ENCODE peak calls at places on chromosomes 7 and 10, in ten cellular contexts. One of them, this sample, is unnamed.

GRCh38 chr10:131575877-131576276 is 264.4 kb upstream of the TCERG1L start:
- DNase-seq in left ventricle myocardium inferior: no peak
- DNase-seq in cardiac fibroblast: no peak
- DNase-seq in GM12865: no peak
- DNase-seq in heart right ventricle: no peak
- DNase-seq in adrenal gland: no peak
- DNase-seq in AG09319: no peak
- DNase-seq in HFFc6: no peak
- DNase-seq in mucosa of descending colon: no peak
- DNase-seq in RWPE1: no peak
- DNase-seq in this sample: no peak

GRCh38 chr10:3067859-3068179 is 471 bp downstream of the PFKP start:
- DNase-seq in left ventricle myocardium inferior: no peak
- DNase-seq in cardiac fibroblast: no peak
- DNase-seq in GM12865: no peak
- DNase-seq in heart right ventricle: no peak
- DNase-seq in adrenal gland: no peak
- DNase-seq in AG09319: no peak
- DNase-seq in HFFc6: no peak
- DNase-seq in mucosa of descending colon: no peak
- DNase-seq in RWPE1: no peak
- DNase-seq in this sample: no peak

GRCh38 chr7:84073476-84073875 is 121.1 kb downstream of the SEMA3A start:
- DNase-seq in left ventricle myocardium inferior: no peak
- DNase-seq in cardiac fibroblast: peak; percentile 62
- DNase-seq in GM12865: no peak
- DNase-seq in heart right ventricle: no peak
- DNase-seq in adrenal gland: no peak
- DNase-seq in AG09319: no peak
- DNase-seq in HFFc6: no peak
- DNase-seq in mucosa of descending colon: no peak
- DNase-seq in RWPE1: no peak
- DNase-seq in this sample: no peak

GRCh38 chr10:125023862-125024495 is 82.1 kb downstream of the ZRANB1 start:
- DNase-seq in left ventricle myocardium inferior: peak; percentile 80
- DNase-seq in cardiac fibroblast: no peak
- DNase-seq in GM12865: no peak
- DNase-seq in heart right ventricle: peak; percentile 76
- DNase-seq in adrenal gland: no peak
- DNase-seq in AG09319: no peak
- DNase-seq in HFFc6: no peak
- DNase-seq in mucosa of descending colon: peak; percentile 51
- DNase-seq in RWPE1: no peak
- DNase-seq in this sample: no peak

GRCh38 chr10:102781089-102781920 is 37.6 kb downstream of the WBP1L start:
- DNase-seq in left ventricle myocardium inferior: no peak
- DNase-seq in cardiac fibroblast: peak; percentile 69
- DNase-seq in GM12865: no peak
- DNase-seq in heart right ventricle: no peak
- DNase-seq in adrenal gland: no peak
- DNase-seq in AG09319: no peak
- DNase-seq in HFFc6: no peak
- DNase-seq in mucosa of descending colon: no peak
- DNase-seq in RWPE1: no peak
- DNase-seq in this sample: no peak

GRCh38 chr10:119680050-119680449 is 28.9 kb downstream of the BAG3 start:
- DNase-seq in left ventricle myocardium inferior: no peak
- DNase-seq in cardiac fibroblast: peak; percentile 81
- DNase-seq in GM12865: no peak
- DNase-seq in heart right ventricle: no peak
- DNase-seq in adrenal gland: no peak
- DNase-seq in AG09319: no peak
- DNase-seq in HFFc6: peak; percentile 84
- DNase-seq in mucosa of descending colon: no peak
- DNase-seq in RWPE1: peak; percentile 97
- DNase-seq in this sample: no peak

GRCh38 chr7:5557920-5558401 is 134.3 kb upstream of the TNRC18 start:
- DNase-seq in left ventricle myocardium inferior: peak; percentile 85
- DNase-seq in cardiac fibroblast: peak; percentile 57
- DNase-seq in GM12865: peak; percentile 82
- DNase-seq in heart right ventricle: peak; percentile 76
- DNase-seq in adrenal gland: peak; percentile 93
- DNase-seq in AG09319: no peak
- DNase-seq in HFFc6: no peak
- DNase-seq in mucosa of descending colon: peak; percentile 70
- DNase-seq in RWPE1: peak; percentile 65
- DNase-seq in this sample: no peak

GRCh38 chr7:101918426-101918825 is 101.0 kb downstream of the CUX1 start:
- DNase-seq in left ventricle myocardium inferior: no peak
- DNase-seq in cardiac fibroblast: no peak
- DNase-seq in GM12865: no peak
- DNase-seq in heart right ventricle: no peak
- DNase-seq in adrenal gland: no peak
- DNase-seq in AG09319: no peak
- DNase-seq in HFFc6: no peak
- DNase-seq in mucosa of descending colon: no peak
- DNase-seq in RWPE1: no peak
- DNase-seq in this sample: no peak

GRCh38 chr7:47322731-47323130 is 259.2 kb downstream of the TNS3 start:
- DNase-seq in left ventricle myocardium inferior: no peak
- DNase-seq in cardiac fibroblast: no peak
- DNase-seq in GM12865: no peak
- DNase-seq in heart right ventricle: no peak
- DNase-seq in adrenal gland: no peak
- DNase-seq in AG09319: no peak
- DNase-seq in HFFc6: no peak
- DNase-seq in mucosa of descending colon: no peak
- DNase-seq in RWPE1: no peak
- DNase-seq in this sample: no peak

DNA sequence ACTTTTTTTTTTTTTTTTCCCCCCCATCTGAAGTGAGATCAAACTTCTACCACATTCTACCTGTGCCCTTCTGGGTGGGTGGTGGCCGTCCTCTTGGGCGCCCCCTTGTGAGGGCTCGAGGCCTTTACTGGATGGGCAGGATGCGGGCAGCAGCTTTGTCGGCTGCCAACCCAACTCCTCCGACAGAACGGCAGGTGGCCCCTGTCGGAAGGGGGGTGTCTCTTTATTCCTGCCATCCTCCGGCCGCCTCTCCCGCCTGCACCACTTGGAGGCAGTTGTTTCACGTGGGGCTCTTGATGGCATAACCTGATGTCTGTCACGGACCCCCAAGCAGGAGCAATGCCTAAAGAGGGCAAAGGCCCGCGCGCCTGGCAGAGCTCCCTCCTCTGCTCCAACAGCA is 31.0 kb downstream of the AMZ1 start:
- DNase-seq in left ventricle myocardium inferior: no peak
- DNase-seq in cardiac fibroblast: no peak
- DNase-seq in GM12865: peak; percentile 55
- DNase-seq in heart right ventricle: no peak
- DNase-seq in adrenal gland: no peak
- DNase-seq in AG09319: no peak
- DNase-seq in HFFc6: no peak
- DNase-seq in mucosa of descending colon: peak; percentile 49
- DNase-seq in RWPE1: peak; percentile 43
- DNase-seq in this sample: peak; percentile 68
- TF ChIP-seq CTCF in left ventricle myocardium inferior: peak; percentile 44
- TF ChIP-seq CTCF in cardiac fibroblast: peak; percentile 30
- TF ChIP-seq CTCF in GM12865: peak; percentile 64
- TF ChIP-seq CTCF in heart right ventricle: peak; percentile 28
- TF ChIP-seq CTCF in adrenal gland: peak; percentile 34
- TF ChIP-seq CTCF in AG09319: peak; percentile 21
- TF ChIP-seq CTCF in HFFc6: peak; percentile 74
- TF ChIP-seq CTCF in mucosa of descending colon: no peak
- TF ChIP-seq CTCF in RWPE1: peak; percentile 57
- TF ChIP-seq CTCF in this sample: peak; percentile 57

DNA sequence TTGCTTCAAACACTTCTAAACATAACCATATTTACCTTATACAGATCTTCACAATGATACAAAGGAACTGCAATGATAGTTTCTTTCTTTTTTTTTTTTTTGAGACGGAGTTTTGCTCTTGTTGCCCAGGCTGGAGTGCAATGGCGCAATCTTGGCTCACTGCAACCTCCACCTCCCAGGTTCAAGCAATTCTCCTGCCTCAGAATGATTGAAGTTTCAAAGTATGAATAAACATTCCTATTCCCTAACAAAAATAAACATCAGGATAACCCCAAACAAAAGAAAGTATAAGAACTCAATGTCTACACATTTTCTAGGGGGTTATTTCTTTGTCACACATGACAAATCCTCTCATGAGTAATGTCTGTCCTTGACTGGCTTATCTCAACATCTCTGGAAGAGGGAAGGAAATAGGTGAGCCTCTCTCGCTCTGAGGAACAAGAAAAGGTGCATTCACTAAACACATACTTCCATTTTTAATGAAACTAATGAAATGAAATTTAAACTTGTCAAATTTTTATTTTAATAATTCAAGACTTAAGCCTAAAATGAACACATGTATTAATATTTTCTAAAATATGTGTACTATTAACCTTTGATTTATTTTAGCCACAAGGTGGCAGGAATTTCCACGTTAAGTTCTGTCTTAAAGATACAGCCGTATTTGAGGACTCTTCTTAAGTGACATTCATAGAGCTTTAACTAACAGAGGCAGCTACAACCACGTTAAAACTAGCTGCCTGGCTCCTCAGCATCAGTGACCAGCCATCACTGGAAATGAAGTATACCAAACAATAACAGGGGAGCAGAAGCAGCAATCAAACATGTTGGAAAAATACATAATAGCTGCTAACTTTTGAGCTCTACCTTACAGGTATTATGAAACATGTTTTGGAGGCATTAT is 58.3 kb downstream of the MALSU1 start:
- DNase-seq in left ventricle myocardium inferior: no peak
- DNase-seq in cardiac fibroblast: peak; percentile 70
- DNase-seq in GM12865: peak; percentile 59
- DNase-seq in heart right ventricle: no peak
- DNase-seq in adrenal gland: no peak
- DNase-seq in AG09319: no peak
- DNase-seq in HFFc6: peak; percentile 42
- DNase-seq in mucosa of descending colon: no peak
- DNase-seq in RWPE1: peak; percentile 81
- DNase-seq in this sample: no peak
- TF ChIP-seq CTCF in left ventricle myocardium inferior: peak; percentile 30
- TF ChIP-seq CTCF in cardiac fibroblast: peak; percentile 27
- TF ChIP-seq CTCF in GM12865: peak; percentile 21
- TF ChIP-seq CTCF in heart right ventricle: no peak
- TF ChIP-seq CTCF in adrenal gland: no peak
- TF ChIP-seq CTCF in AG09319: peak; percentile 16
- TF ChIP-seq CTCF in HFFc6: peak; percentile 77
- TF ChIP-seq CTCF in mucosa of descending colon: no peak
- TF ChIP-seq CTCF in RWPE1: peak; percentile 64
- TF ChIP-seq CTCF in this sample: peak; percentile 60

GRCh38 chr7:90303241-90303640 is 17.9 kb downstream of the FAM237B start:
- DNase-seq in left ventricle myocardium inferior: no peak
- DNase-seq in cardiac fibroblast: peak; percentile 15
- DNase-seq in GM12865: no peak
- DNase-seq in heart right ventricle: no peak
- DNase-seq in adrenal gland: no peak
- DNase-seq in AG09319: no peak
- DNase-seq in HFFc6: no peak
- DNase-seq in mucosa of descending colon: no peak
- DNase-seq in RWPE1: no peak
- DNase-seq in this sample: no peak

GRCh38 chr7:90297118-90297517 is 24.0 kb downstream of the FAM237B start:
- DNase-seq in left ventricle myocardium inferior: no peak
- DNase-seq in cardiac fibroblast: no peak
- DNase-seq in GM12865: no peak
- DNase-seq in heart right ventricle: no peak
- DNase-seq in adrenal gland: no peak
- DNase-seq in AG09319: no peak
- DNase-seq in HFFc6: no peak
- DNase-seq in mucosa of descending colon: no peak
- DNase-seq in RWPE1: no peak
- DNase-seq in this sample: no peak

DNA sequence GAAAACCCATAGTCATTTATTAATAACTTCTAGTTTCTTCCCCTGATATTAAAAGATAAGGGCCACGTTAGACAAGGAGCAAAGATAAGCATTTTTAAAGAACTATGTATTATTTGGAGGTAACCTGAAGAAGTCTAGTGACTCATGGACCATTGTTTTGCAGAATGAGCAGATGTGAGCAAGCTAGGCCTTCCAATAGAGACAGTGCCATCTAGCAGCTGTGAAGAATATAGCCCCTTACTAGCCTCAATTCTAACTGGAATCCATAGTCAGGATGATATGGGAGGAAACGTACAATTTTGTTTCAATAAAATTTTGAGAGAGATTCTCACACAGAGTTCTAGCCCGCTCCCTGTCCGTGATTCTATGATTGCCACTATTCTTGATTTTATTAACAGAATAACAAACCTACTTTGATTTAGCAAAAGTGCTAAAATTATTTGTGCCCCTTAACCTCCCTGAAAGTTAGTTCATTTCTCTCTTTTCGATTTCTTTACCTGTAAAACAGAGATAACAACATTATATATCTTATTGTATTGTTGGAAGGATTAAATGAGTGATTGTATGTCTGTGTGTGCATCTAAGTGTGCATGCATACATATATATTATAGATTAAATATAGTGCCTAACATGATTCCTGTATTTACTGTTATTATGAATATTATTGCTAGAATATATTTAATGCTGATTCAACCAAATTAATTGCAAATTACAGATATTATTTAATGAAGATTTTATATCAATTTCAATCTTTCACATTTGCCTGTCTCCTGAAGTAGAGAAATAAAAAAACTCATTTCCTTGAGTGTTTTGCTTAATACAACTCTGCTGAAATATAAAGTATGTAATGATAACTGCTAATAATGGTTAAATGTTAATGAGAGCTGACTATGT is 22.7 kb downstream of the FAM237B start:
- DNase-seq in left ventricle myocardium inferior: no peak
- DNase-seq in cardiac fibroblast: peak; percentile 87
- DNase-seq in GM12865: peak; percentile 26
- DNase-seq in heart right ventricle: no peak
- DNase-seq in adrenal gland: peak; percentile 16
- DNase-seq in AG09319: peak; percentile 40
- DNase-seq in HFFc6: peak; percentile 71
- DNase-seq in mucosa of descending colon: peak; percentile 37
- DNase-seq in RWPE1: peak; percentile 70
- DNase-seq in this sample: no peak
- TF ChIP-seq CTCF in left ventricle myocardium inferior: peak; percentile 57
- TF ChIP-seq CTCF in cardiac fibroblast: peak; percentile 83
- TF ChIP-seq CTCF in GM12865: peak; percentile 50
- TF ChIP-seq CTCF in heart right ventricle: peak; percentile 54
- TF ChIP-seq CTCF in adrenal gland: peak; percentile 59
- TF ChIP-seq CTCF in AG09319: peak; percentile 87
- TF ChIP-seq CTCF in HFFc6: peak; percentile 77
- TF ChIP-seq CTCF in mucosa of descending colon: peak; percentile 24
- TF ChIP-seq CTCF in RWPE1: peak; percentile 83
- TF ChIP-seq CTCF in this sample: peak; percentile 41

DNA sequence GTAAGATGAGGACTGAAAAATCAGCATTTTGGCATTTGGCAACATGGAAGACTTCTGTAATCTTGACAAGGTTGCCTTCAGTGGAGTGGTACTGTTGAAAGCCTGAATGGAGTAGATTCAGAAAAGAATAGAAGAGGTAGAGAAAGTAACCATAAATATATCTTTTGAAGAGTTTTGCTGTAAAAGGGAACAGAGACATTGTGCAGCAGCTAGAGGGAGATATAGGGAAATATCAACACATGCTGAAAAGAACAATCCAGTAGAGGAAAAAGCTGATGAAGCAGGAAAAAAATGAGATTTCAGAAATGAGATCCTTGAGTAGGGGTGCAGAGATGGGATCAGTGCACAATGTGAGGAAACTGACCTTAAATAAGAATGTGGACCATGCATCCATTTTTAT is 60.0 kb downstream of the RAPGEF5 start:
- DNase-seq in left ventricle myocardium inferior: no peak
- DNase-seq in cardiac fibroblast: no peak
- DNase-seq in GM12865: no peak
- DNase-seq in heart right ventricle: no peak
- DNase-seq in adrenal gland: no peak
- DNase-seq in AG09319: no peak
- DNase-seq in HFFc6: peak; percentile 19
- DNase-seq in mucosa of descending colon: no peak
- DNase-seq in RWPE1: no peak
- DNase-seq in this sample: no peak
- TF ChIP-seq CTCF in left ventricle myocardium inferior: peak; percentile 39
- TF ChIP-seq CTCF in cardiac fibroblast: peak; percentile 25
- TF ChIP-seq CTCF in GM12865: no peak
- TF ChIP-seq CTCF in heart right ventricle: peak; percentile 31
- TF ChIP-seq CTCF in adrenal gland: no peak
- TF ChIP-seq CTCF in AG09319: peak; percentile 31
- TF ChIP-seq CTCF in HFFc6: peak; percentile 67
- TF ChIP-seq CTCF in mucosa of descending colon: no peak
- TF ChIP-seq CTCF in RWPE1: no peak
- TF ChIP-seq CTCF in this sample: no peak